ENCODE peak calls at places on chromosome 14, in five cellular contexts. Y is neuronal stem cell, J is H9, N is mesenchymal stem cell, Z is H1. O is an unnamed sample.

GRCh38 chr14:52015411-52016030 is 26.2 kb downstream of the RTRAF start:
- DNase-seq in Y (no peak), J (peak; percentile 67), N (no peak), Z (no peak), O (peak; percentile 43)

GRCh38 chr14:89352976-89353817 is 63.8 kb downstream of the FOXN3 start:
- DNase-seq in Y (no peak), J (no peak), N (no peak), Z (no peak), O (no peak)

GRCh38 chr14:22422238-22422637 is 166.8 kb downstream of the DAD1 start:
- DNase-seq in Y (no peak), J (no peak), N (no peak), Z (no peak), O (no peak)

GRCh38 chr14:32083789-32084188 is 6.7 kb downstream of the ARHGAP5 start:
- DNase-seq in Y (no peak), J (no peak), N (no peak), Z (no peak), O (peak; percentile 34)

GRCh38 chr14:103014466-103015319 is 42.7 kb downstream of the CDC42BPB start:
- DNase-seq in Y (peak; percentile 26), J (peak; percentile 34), N (peak; percentile 72), Z (no peak), O (no peak)

GRCh38 chr14:35963209-35963608 is 137.1 kb downstream of the BRMS1L start:
- DNase-seq in Y (no peak), J (no peak), N (no peak), Z (no peak), O (no peak)

GRCh38 chr14:20622816-20623291 is 18.6 kb downstream of the OR6S1 start:
- DNase-seq in Y (no peak), J (no peak), N (no peak), Z (no peak), O (no peak)

GRCh38 chr14:20179218-20179617 is 11.5 kb upstream of the OR11G2 start:
- DNase-seq in Y (no peak), J (no peak), N (no peak), Z (no peak), O (no peak)

GRCh38 chr14:102050625-102051024 is 36.2 kb downstream of the HSP90AA1 start:
- DNase-seq in Y (no peak), J (no peak), N (no peak), Z (no peak), O (no peak)

GRCh38 chr14:101476931-101477553 is 84.3 kb upstream of the DIO3 start:
- DNase-seq in Y (no peak), J (peak; percentile 92), N (no peak), Z (peak; percentile 36), O (no peak)

GRCh38 chr14:59299731-59300130 is 111.3 kb downstream of the DAAM1 start:
- DNase-seq in Y (no peak), J (no peak), N (no peak), Z (no peak), O (no peak)
- H2BK12ac ChIP-seq in Y (no peak overlapping the region), J (no peak overlapping the region), N (no peak overlapping the region), Z (no peak overlapping the region), O (no peak overlapping the region)

GRCh38 chr14:37081856-37082255 is 90.5 kb downstream of the SLC25A21 start:
- DNase-seq in Y (no peak), J (no peak), N (no peak), Z (no peak), O (no peak)
- H2BK12ac ChIP-seq in Y (no peak overlapping the region), J (no peak overlapping the region), N (no peak overlapping the region), Z (no peak overlapping the region), O (no peak overlapping the region)

DNA sequence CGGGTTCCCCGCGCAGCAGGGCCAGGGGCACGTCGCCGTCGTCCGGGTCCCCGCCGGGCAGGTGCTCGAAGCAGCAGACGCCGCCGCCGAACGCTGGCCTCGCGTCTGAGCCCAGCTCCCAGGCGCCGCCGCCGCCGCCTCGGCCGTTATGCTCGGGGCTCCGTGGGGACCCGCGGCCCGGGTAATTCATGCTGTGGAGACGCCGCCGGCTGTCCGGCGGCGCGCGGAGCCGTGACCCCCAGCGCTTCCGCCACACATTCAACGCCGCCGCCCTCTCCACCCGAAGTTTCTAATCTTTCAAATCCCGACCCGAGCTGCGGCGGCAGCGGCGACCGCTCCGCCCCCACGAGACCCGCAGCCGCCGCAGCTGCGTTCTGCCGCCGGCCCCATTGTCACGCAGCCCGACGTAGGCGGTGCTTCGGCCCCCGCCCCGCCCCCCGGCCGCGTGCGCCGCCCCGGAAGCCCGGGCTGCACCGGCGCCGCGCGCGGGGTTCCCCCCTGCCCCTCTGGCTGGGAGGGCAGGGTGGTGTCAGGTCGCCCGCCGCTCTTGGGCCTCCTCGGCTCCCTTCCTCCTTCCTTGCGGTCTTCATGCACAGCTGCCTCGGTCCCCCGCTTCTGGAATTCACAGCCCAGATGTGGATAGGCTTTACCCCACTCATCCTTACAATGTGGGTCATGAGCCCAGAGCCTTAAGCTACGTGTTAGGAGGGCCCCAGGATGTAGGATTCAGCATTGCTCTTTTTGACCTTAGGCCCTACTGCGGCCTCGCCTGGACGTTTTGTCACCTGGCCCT is at the start of gene DDHD1:
- DNase-seq in Y (peak; percentile 83), J (peak; percentile 85), N (peak; percentile 82), Z (peak; percentile 33), O (peak; percentile 84)
- H2BK12ac ChIP-seq in Y (peak within 1 kb of the TSS; percentile 12), J (no peak within 1 kb of the TSS), N (no peak within 1 kb of the TSS), Z (peak within 1 kb of the TSS; percentile 20), O (no peak within 1 kb of the TSS)

DNA sequence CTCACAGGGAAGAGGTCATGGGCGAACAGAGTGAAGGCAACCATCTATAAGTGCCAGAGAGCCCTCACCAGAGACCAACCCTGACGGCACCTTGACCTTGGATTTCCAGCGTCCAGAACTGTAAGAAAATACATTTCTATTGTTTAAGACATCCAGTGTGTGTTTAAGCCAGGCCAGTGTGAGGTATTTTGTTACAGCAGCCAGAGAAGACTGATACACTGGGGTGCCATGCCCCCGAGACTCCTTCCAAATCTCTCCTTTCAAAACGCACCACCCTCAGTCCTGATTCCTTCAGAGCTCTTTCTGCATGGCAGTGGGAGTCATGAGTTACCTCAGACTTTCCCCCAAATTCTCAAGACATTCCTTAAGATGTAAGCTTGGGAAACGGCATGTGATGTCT is 2.5 kb upstream of the SERPINA5 start:
- DNase-seq in Y (no peak), J (no peak), N (no peak), Z (no peak), O (no peak)
- H2BK12ac ChIP-seq in Y (no peak overlapping the region), J (no peak overlapping the region), N (no peak overlapping the region), Z (no peak overlapping the region), O (no peak overlapping the region)

GRCh38 chr14:94561656-94562010 is 391 bp downstream of the SERPINA4 start:
- DNase-seq in Y (no peak), J (no peak), N (no peak), Z (no peak), O (no peak)

GRCh38 chr14:94560291-94560665 is 964 bp upstream of the SERPINA4 start:
- DNase-seq in Y (no peak), J (no peak), N (no peak), Z (no peak), O (no peak)

GRCh38 chr14:94560782-94561655 is at the start of gene SERPINA4:
- DNase-seq in Y (no peak), J (no peak), N (no peak), Z (no peak), O (no peak)

GRCh38 chr14:94558842-94559241 is 2.4 kb upstream of the SERPINA4 start:
- DNase-seq in Y (no peak), J (no peak), N (no peak), Z (no peak), O (peak; percentile 45)

DNA sequence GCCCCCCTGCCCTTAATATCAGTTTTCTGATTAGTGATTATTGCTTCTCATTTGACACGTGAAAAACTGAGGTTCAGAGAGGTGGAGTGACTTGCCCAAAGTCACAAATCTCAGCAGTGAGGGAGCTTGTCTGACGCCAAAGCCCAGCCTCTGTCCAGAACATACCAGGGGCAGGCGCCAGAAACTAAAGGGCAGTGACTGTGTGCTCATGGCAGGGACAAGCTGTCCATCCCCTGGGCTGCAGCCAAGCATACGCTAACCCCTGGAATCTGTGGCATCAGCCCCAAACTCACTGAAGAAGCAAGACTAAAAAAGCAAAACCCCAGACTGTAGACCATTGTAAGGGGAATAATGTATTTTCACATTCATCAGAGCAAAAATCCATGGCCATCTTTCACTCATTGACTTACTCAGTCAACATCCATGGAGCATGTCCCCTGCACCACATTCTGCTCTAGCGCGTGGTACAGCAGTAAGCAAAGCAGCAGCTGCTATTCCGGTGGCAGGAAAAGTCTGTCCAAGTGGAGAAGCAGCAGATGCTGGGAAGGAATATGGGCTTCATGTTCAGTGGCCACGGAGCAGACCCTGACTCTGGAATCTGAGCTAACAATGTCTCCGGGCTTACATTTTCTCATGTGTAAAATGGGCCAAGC is 1.5 kb upstream of the SERPINA4 start:
- DNase-seq in Y (no peak), J (no peak), N (no peak), Z (no peak), O (no peak)
- H2BK12ac ChIP-seq in Y (no peak overlapping the region), J (no peak overlapping the region), N (no peak overlapping the region), Z (no peak overlapping the region), O (no peak overlapping the region)

GRCh38 chr14:59355101-59355500 is 110.1 kb downstream of the GPR135 start:
- DNase-seq in Y (no peak), J (no peak), N (no peak), Z (no peak), O (peak; percentile 59)

GRCh38 chr14:59349154-59349772 is 115.9 kb downstream of the GPR135 start:
- DNase-seq in Y (no peak), J (no peak), N (no peak), Z (no peak), O (no peak)

GRCh38 chr14:59356298-59356697 is 108.9 kb downstream of the GPR135 start:
- DNase-seq in Y (no peak), J (no peak), N (no peak), Z (no peak), O (no peak)

GRCh38 chr14:59354666-59355065 is 110.5 kb downstream of the GPR135 start:
- DNase-seq in Y (no peak), J (no peak), N (peak; percentile 53), Z (no peak), O (peak; percentile 56)

DNA sequence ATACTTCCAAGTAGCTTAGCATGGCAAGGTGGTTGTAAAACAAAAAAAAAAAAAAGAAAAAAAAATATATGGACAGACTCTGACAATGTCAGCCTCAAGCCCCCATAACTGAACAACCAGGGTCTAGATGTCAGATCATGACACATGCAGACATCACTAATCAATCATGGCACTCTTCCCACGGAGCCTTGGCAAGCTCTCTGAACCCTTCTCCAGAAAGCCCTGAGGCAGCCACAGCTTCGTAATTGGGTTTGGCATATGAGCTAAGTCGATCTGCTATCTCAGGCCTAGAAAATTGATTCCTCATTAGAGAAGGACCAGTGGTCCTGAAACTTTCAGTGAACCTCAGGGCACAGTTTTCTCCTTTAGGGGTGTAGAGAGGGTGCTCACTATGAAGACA is 112.2 kb downstream of the GPR135 start:
- DNase-seq in Y (no peak), J (no peak), N (no peak), Z (no peak), O (no peak)
- H2BK12ac ChIP-seq in Y (no peak overlapping the region), J (no peak overlapping the region), N (no peak overlapping the region), Z (no peak overlapping the region), O (no peak overlapping the region)

DNA sequence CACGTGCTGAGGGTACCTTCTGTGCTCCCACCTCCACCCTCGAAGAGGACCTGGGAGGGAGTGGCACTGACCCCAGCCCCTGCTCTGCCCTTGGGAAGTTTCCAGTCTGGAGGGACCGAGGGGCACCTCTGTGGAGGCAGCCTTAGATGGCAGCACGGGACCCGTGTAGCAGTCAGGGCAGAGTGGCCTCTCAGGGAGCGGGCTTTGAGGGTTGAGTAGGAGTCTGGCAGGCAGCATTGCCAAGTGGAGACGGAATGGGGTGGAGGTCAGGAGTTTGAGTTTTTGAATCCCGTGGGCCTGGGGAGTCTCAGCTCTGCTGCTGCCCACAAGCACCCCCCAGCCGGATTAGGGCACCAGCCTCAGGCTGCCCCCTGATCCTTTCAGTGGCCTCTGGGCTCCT is 21.6 kb downstream of the KIF26A start:
- DNase-seq in Y (no peak), J (no peak), N (no peak), Z (no peak), O (no peak)
- H2BK12ac ChIP-seq in Y (no peak overlapping the region), J (no peak overlapping the region), N (no peak overlapping the region), Z (no peak overlapping the region), O (no peak overlapping the region)

O was measured in trophoblast cell.